ENCODE peak calls at places on chromosome 3, in nine cellular contexts. O is cardiac muscle cell; E is SJSA1; N is tibial artery; I is hepatocyte; W is fibroblast of lung; L is effector memory CD4-positive, alpha-beta T cell; J is right cardiac atrium; Y is OCI-LY7. P is an unnamed sample. For H3K4me1, the result is how much of the 10 kb centered on the place peaks cover.

GRCh38 chr3:120555661-120556509 is 40.3 kb upstream of the NDUFB4 start:
- DNase-seq in L (no peak), W (no peak), N (peak), E (no peak), O (peak), I (no peak), Y (no peak), J (peak), P (no peak)

GRCh38 chr3:126056681-126057546 is 27.0 kb downstream of the SLC41A3 start:
- DNase-seq in Y (no peak), W (peak), E (peak), I (peak), N (no peak), J (no peak), L (no peak), O (no peak), P (peak)

GRCh38 chr3:145820175-145820574 is 340.8 kb downstream of the PLOD2 start:
- DNase-seq in O (no peak), W (peak), E (no peak), Y (no peak), L (no peak), J (no peak), I (no peak), N (no peak), P (no peak)

GRCh38 chr3:74273091-74273490 is 341.4 kb downstream of the CNTN3 start:
- DNase-seq in W (peak), J (no peak), L (no peak), I (no peak), O (peak), N (no peak), Y (no peak), E (no peak), P (no peak)

GRCh38 chr3:72820405-72820804 is 27.8 kb downstream of the SHQ1 start:
- DNase-seq in E (peak), N (no peak), Y (no peak), O (peak), J (no peak), W (peak), I (no peak), L (no peak), P (no peak)

GRCh38 chr3:171970301-171970788 is 69.0 kb upstream of the FNDC3B start:
- DNase-seq in O (no peak), N (no peak), L (no peak), Y (no peak), I (no peak), J (no peak), E (peak), W (peak), P (no peak)

GRCh38 chr3:132641837-132642538 is 17.6 kb downstream of the ACAD11 start:
- DNase-seq in L (no peak), E (peak), Y (peak), N (no peak), W (peak), J (no peak), O (peak), I (peak), P (no peak)

GRCh38 chr3:60010778-60011177 is 961.0 kb upstream of the CFAP20DC start:
- DNase-seq in O (no peak), L (peak), E (no peak), W (no peak), I (no peak), J (no peak), N (no peak), Y (peak), P (no peak)

GRCh38 chr3:53821631-53822068 is 24.6 kb downstream of the CHDH start:
- DNase-seq in N (no peak), L (no peak), I (no peak), W (peak), O (no peak), E (no peak), Y (no peak), J (no peak), P (no peak)

GRCh38 chr3:48410205-48411040 is 19.5 kb downstream of the PLXNB1 start:
- DNase-seq in L (no peak), O (no peak), Y (no peak), N (peak), J (peak), I (no peak), E (no peak), W (no peak), P (peak)

GRCh38 chr3:129692743-129693142 is 86.3 kb upstream of the PLXND1 start:
- DNase-seq in O (no peak), L (no peak), Y (no peak), E (no peak), J (no peak), I (no peak), W (no peak), N (no peak), P (no peak)

GRCh38 chr3:149534671-149535394 is 60.3 kb downstream of the TM4SF4 start:
- DNase-seq in O (peak), N (no peak), I (no peak), E (peak), J (peak), L (no peak), Y (no peak), W (peak), P (no peak)

GRCh38 chr3:7602297-7602696 is 741.4 kb downstream of the GRM7 start:
- DNase-seq in O (no peak), W (no peak), J (no peak), Y (no peak), E (no peak), L (no peak), N (no peak), I (no peak), P (no peak)

GRCh38 chr3:88000853-88001252 is 58.0 kb downstream of the CGGBP1 start:
- DNase-seq in E (no peak), W (peak), O (peak), I (peak), N (no peak), Y (peak), L (no peak), J (peak), P (no peak)

GRCh38 chr3:3753416-3753815 is 45.8 kb upstream of the LRRN1 start:
- DNase-seq in J (no peak), O (no peak), I (no peak), N (no peak), W (peak), E (no peak), L (no peak), Y (no peak), P (no peak)

GRCh38 chr3:72590732-72591192 is 257.5 kb downstream of the SHQ1 start:
- DNase-seq in L (no peak), Y (no peak), O (no peak), N (no peak), W (no peak), J (no peak), I (no peak), E (no peak), P (no peak)

GRCh38 chr3:66452247-66453040 is 48.4 kb downstream of the LRIG1 start:
- DNase-seq in I (no peak), W (no peak), Y (no peak), L (no peak), N (peak), O (peak), J (peak), E (no peak), P (no peak)

GRCh38 chr3:176934698-176935097 is 262.6 kb downstream of the TBL1XR1 start:
- DNase-seq in O (no peak), L (no peak), W (no peak), J (no peak), Y (no peak), N (no peak), E (no peak), I (no peak), P (no peak)

GRCh38 chr3:88003115-88003755 is 55.6 kb downstream of the CGGBP1 start:
- DNase-seq in Y (peak), I (peak), L (no peak), E (peak), N (no peak), O (peak), W (peak), J (no peak), P (no peak)

GRCh38 chr3:28745436-28745835 is 396.8 kb upstream of the AZI2 start:
- DNase-seq in Y (no peak), O (peak), J (no peak), W (peak), L (no peak), N (no peak), I (no peak), E (no peak), P (no peak)

DNA sequence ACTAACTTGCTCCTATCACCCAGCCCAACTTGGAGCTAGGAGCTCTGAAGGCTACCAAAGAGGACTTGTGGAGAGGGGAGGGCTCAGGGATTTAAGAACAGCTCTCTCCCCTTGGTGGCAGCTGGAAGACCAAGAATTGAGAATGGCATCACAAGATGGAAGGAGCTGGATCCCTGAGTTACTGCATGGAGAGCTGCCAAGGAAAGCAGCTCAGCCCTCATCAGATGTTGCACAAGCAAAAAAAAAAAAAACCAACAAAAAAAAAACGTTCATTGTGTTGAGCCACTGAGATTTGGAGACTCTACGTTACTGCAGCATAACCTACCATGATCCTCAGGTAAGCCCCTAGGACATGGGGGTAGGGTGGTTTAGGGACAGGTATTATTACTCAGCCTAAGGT is 41.0 kb downstream of the ITGB5 start:
- DNase-seq in Y (no peak), W (peak), I (no peak), E (no peak), N (peak), O (peak), L (no peak), J (peak), P (no peak)
- H3K4me3 ChIP-seq in Y (no peak), W (no peak), I (no peak), E (no peak), N (no peak), O (no peak), L (no peak), J (no peak), P (no peak)

GRCh38 chr3:152317956-152318355 is 49.2 kb downstream of the MBNL1 start:
- DNase-seq in W (peak), E (peak), N (no peak), L (no peak), Y (no peak), O (no peak), I (no peak), J (no peak), P (no peak)
- H3K4me1 ChIP-seq in W (under half), E (half or more), N (half or more), L (under half), Y (under half), O (under half), I (under half), J (under half), P (half or more)

GRCh38 chr3:31277582-31277981 is 255.1 kb upstream of the STT3B start:
- DNase-seq in N (peak), E (no peak), Y (no peak), I (no peak), O (peak), W (peak), J (no peak), L (no peak), P (no peak)
- H3K4me3 ChIP-seq in N (no peak), E (no peak), Y (no peak), I (no peak), O (no peak), W (no peak), J (no peak), L (no peak), P (no peak)

GRCh38 chr3:106403746-106404145 is 534.9 kb upstream of the CBLB start:
- DNase-seq in L (no peak), Y (no peak), W (no peak), O (no peak), I (no peak), N (no peak), J (no peak), E (no peak), P (no peak)
- H3K4me1 ChIP-seq in L (under half), Y (under half), W (under half), O (under half), I (under half), N (under half), J (under half), E (under half), P (under half)